ENCODE peak calls at places on chromosomes 3 and 15, in six cellular contexts. K, C, X, N, E and F are unnamed samples.

GRCh38 chr15:41780266-41780665 is 6.0 kb downstream of the MAPKBP1 start:
- DNase-seq in K (no peak), C (no peak), X (no peak), N (peak; percentile 80), E (no peak), F (no peak)

GRCh38 chr3:101890716-101891115 is 41.4 kb downstream of the NFKBIZ start:
- DNase-seq in K (no peak), C (no peak), X (no peak), N (peak; percentile 88), E (peak; percentile 67), F (no peak)

GRCh38 chr3:1275495-1275894 is 182.7 kb downstream of the CNTN6 start:
- DNase-seq in K (no peak), C (no peak), X (no peak), N (no peak), E (no peak), F (no peak)

GRCh38 chr3:109257269-109257668 is 59.0 kb downstream of the DPPA2 start:
- DNase-seq in K (no peak), C (no peak), X (no peak), N (peak; percentile 43), E (peak; percentile 84), F (no peak)

GRCh38 chr3:118126751-118127150 is 907.9 kb downstream of the IGSF11 start:
- DNase-seq in K (no peak), C (no peak), X (no peak), N (no peak), E (no peak), F (no peak)

GRCh38 chr3:122858373-122858772 is 63.5 kb downstream of the SLC49A4 start:
- DNase-seq in K (no peak), C (no peak), X (no peak), N (peak; percentile 25), E (peak; percentile 50), F (no peak)

GRCh38 chr15:65468229-65468628 is 45.5 kb upstream of the IGDCC4 start:
- DNase-seq in K (no peak), C (no peak), X (no peak), N (no peak), E (no peak), F (no peak)

GRCh38 chr3:149845570-149846244 is 32.7 kb downstream of the RNF13 start:
- DNase-seq in K (no peak), C (no peak), X (no peak), N (peak; percentile 1), E (no peak), F (no peak)

GRCh38 chr15:63172376-63173115 is 15.3 kb upstream of the RPS27L start:
- DNase-seq in K (no peak), C (peak; percentile 40), X (no peak), N (no peak), E (no peak), F (no peak)

GRCh38 chr3:15875016-15875689 is 77.4 kb upstream of the ANKRD28 start:
- DNase-seq in K (no peak), C (no peak), X (no peak), N (peak; percentile 91), E (peak; percentile 63), F (no peak)

GRCh38 chr3:160677459-160677901 is 520 bp downstream of the ARL14 start:
- DNase-seq in K (no peak), C (no peak), X (no peak), N (peak; percentile 9), E (no peak), F (no peak)

GRCh38 chr3:16884084-16884747 is 539 bp upstream of the PLCL2 start:
- DNase-seq in K (peak; percentile 62), C (peak; percentile 81), X (peak; percentile 85), N (peak; percentile 6), E (peak; percentile 39), F (peak; percentile 31)

GRCh38 chr3:85288257-85288656 is 329.5 kb downstream of the CADM2 start:
- DNase-seq in K (no peak), C (no peak), X (no peak), N (no peak), E (no peak), F (no peak)

GRCh38 chr3:113698891-113699465 is 2.5 kb upstream of the USF3 start:
- DNase-seq in K (no peak), C (no peak), X (peak; percentile 68), N (peak; percentile 4), E (peak; percentile 27), F (no peak)

GRCh38 chr15:38877471-38877870 is 312.9 kb upstream of the RASGRP1 start:
- DNase-seq in K (no peak), C (no peak), X (no peak), N (no peak), E (no peak), F (no peak)

GRCh38 chr3:31014317-31015040 is 120.0 kb upstream of the GADL1 start:
- DNase-seq in K (no peak), C (no peak), X (no peak), N (peak; percentile 19), E (no peak), F (no peak)

GRCh38 chr3:150232992-150233451 is 175.1 kb upstream of the TSC22D2 start:
- DNase-seq in K (no peak), C (no peak), X (no peak), N (peak; percentile 35), E (peak; percentile 54), F (no peak)

GRCh38 chr3:139302801-139303113 is 41.1 kb upstream of the MRPS22 start:
- DNase-seq in K (no peak), C (no peak), X (no peak), N (no peak), E (no peak), F (no peak)

GRCh38 chr3:121660356-121661171 is at the start of gene HCLS1:
- DNase-seq in K (peak; percentile 84), C (peak; percentile 25), X (peak; percentile 90), N (no peak), E (no peak), F (no peak)

GRCh38 chr15:42491540-42492225 is 742 bp upstream of the ZNF106 start:
- DNase-seq in K (no peak), C (no peak), X (no peak), N (peak; percentile 82), E (peak; percentile 48), F (no peak)

GRCh38 chr3:195921334-195921771 is 13.0 kb upstream of the TNK2 start:
- DNase-seq in K (no peak), C (no peak), X (peak; percentile 36), N (no peak), E (no peak), F (no peak)
- H3K27ac ChIP-seq in K (no peak overlapping the region), C (no peak overlapping the region), X (no peak overlapping the region), N (no peak overlapping the region), E (no peak overlapping the region), F (no peak overlapping the region)

DNA sequence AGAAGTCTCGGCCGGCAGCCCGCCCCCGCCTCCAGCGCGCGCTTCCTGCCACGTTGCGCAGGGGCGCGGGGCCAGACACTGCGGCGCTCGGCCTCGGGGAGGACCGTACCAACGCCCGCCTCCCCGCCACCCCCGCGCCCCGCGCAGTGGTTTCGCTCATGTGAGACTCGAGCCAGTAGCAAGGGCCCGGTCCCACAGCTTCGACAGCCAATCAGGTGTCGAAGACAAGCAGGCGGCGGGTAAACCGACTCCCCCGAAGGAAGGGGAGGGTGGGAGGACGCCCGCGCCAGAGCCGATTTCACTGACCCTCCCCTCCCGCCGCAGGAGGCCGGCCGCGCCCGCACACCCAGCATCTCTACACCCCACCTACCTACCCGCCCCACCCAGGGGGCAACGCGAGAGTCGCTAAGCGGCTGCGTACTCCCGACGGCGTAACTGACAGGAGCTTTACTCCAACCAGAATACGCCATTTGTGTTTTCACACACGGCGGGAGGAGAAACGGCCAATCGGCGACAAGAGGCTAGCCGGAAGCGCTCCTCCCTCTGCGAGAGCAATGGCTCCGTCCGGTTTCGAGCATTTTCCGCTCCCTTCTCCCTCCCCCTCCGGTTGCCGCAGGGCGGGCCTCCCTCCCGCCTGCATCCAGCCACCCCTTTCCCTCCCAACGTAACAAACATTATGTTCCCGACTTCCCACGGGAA is 634 bp upstream of the SETD5 start:
- DNase-seq in K (peak; percentile 100), C (peak; percentile 99), X (peak; percentile 99), N (peak; percentile 100), E (peak; percentile 100), F (peak; percentile 95)
- H3K4me1 ChIP-seq in K (peaks cover 79% of the 10 kb centered on the region), C (peaks cover 64% of the 10 kb centered on the region), X (no peaks in the 10 kb centered on the region), N (peaks cover 4% of the 10 kb centered on the region), E (peaks cover 7% of the 10 kb centered on the region), F (no peaks in the 10 kb centered on the region)

GRCh38 chr3:10389341-10389740 is 68.4 kb upstream of the SEC13 start:
- DNase-seq in K (no peak), C (no peak), X (no peak), N (no peak), E (no peak), F (no peak)
- H3K27ac ChIP-seq in K (peak overlapping the region; percentile 37), C (no peak overlapping the region), X (no peak overlapping the region), N (no peak overlapping the region), E (no peak overlapping the region), F (no peak overlapping the region)

GRCh38 chr3:87207500-87207899 is 19.6 kb upstream of the CHMP2B start:
- DNase-seq in K (no peak), C (no peak), X (no peak), N (no peak), E (no peak), F (no peak)
- H3K4me1 ChIP-seq in K (no peaks in the 10 kb centered on the region), C (no peaks in the 10 kb centered on the region), X (no peaks in the 10 kb centered on the region), N (no peaks in the 10 kb centered on the region), E (peaks cover 7% of the 10 kb centered on the region), F (no peaks in the 10 kb centered on the region)

DNA sequence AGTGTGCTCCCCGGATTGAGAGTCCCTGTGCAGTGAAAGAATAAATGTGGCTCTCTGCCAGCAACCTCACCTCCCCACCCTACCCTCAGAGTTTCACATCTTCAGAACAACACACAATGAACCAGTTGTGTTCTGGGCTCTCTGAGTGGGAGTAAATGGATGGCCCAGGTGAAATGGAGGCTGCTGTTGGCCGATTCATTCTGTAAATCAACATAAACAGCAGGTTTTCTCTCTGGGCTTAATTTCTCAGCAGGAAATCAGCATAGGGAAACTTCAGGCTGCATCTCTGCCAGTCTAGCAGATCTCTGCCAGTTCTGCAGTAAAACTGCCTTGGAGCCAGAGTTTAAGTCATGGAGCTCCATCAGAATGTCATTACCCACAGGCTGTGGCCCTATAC is 54.6 kb upstream of the FURIN start:
- DNase-seq in K (no peak), C (no peak), X (no peak), N (no peak), E (no peak), F (no peak)
- H3K27ac ChIP-seq in K (no peak overlapping the region), C (no peak overlapping the region), X (peak overlapping the region; percentile 63), N (no peak overlapping the region), E (no peak overlapping the region), F (no peak overlapping the region)

DNA sequence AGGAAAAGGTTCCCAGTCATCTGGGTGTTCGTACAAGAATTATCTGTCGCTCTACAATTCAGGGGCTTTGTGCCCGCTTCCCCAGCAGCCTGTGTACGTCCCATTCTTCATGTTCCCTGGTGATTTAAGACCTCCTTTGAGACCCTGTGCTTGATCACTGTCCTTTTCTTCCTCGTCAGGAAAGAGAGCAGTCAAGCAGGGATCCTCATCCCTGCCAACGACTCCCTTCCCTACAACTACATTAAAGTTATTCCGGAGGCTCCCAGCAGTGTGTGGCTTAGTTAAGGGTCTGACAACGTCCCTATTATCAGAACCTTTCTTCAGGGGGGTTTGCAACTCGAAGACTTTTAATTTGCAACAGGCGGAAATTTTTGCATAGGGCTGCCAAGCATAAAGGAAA is 175.7 kb downstream of the FOXP1 start:
- DNase-seq in K (no peak), C (no peak), X (no peak), N (no peak), E (no peak), F (no peak)
- H3K4me1 ChIP-seq in K (peaks cover 3% of the 10 kb centered on the region), C (peaks cover 9% of the 10 kb centered on the region), X (no peaks in the 10 kb centered on the region), N (no peaks in the 10 kb centered on the region), E (no peaks in the 10 kb centered on the region), F (no peaks in the 10 kb centered on the region)

GRCh38 chr15:75178938-75179772 is 22.5 kb upstream of the C15orf39 start:
- DNase-seq in K (no peak), C (no peak), X (no peak), N (no peak), E (no peak), F (no peak)
- H3K27ac ChIP-seq in K (no peak overlapping the region), C (no peak overlapping the region), X (peak overlapping the region; percentile 61), N (no peak overlapping the region), E (no peak overlapping the region), F (no peak overlapping the region)

GRCh38 chr3:128788268-128788869 is 62.4 kb downstream of the RAB7A start:
- DNase-seq in K (no peak), C (no peak), X (no peak), N (no peak), E (no peak), F (no peak)
- H3K4me1 ChIP-seq in K (peaks cover 61% of the 10 kb centered on the region), C (peaks cover 74% of the 10 kb centered on the region), X (peaks cover 5% of the 10 kb centered on the region), N (peaks cover 17% of the 10 kb centered on the region), E (peaks cover 10% of the 10 kb centered on the region), F (no peaks in the 10 kb centered on the region)